ENCODE peak calls at places on chromosomes 16 and 17, in nine cellular contexts. One of them, this sample, is unnamed.

GRCh38 chr16:81873843-81874752 is 95.0 kb downstream of the PLCG2 start:
- DNase-seq in A549: peak; percentile 59
- DNase-seq in heart right ventricle: peak; percentile 65
- DNase-seq in suprapubic skin: no peak
- DNase-seq in bronchial epithelial cell: peak; percentile 49
- DNase-seq in kidney epithelial cell: no peak
- DNase-seq in endodermal cell: peak; percentile 89
- DNase-seq in DND-41: peak; percentile 57
- DNase-seq in gastrocnemius medialis: no peak
- DNase-seq in this sample: peak; percentile 35

GRCh38 chr16:10738231-10739077 is 5.2 kb upstream of the NUBP1 start:
- DNase-seq in A549: peak; percentile 84
- DNase-seq in heart right ventricle: peak; percentile 85
- DNase-seq in suprapubic skin: no peak
- DNase-seq in bronchial epithelial cell: peak; percentile 85
- DNase-seq in kidney epithelial cell: peak; percentile 32
- DNase-seq in endodermal cell: no peak
- DNase-seq in DND-41: no peak
- DNase-seq in gastrocnemius medialis: peak; percentile 79
- DNase-seq in this sample: no peak

GRCh38 chr16:26053889-26054288 is 362.1 kb downstream of the HS3ST4 start:
- DNase-seq in A549: no peak
- DNase-seq in heart right ventricle: no peak
- DNase-seq in suprapubic skin: no peak
- DNase-seq in bronchial epithelial cell: no peak
- DNase-seq in kidney epithelial cell: no peak
- DNase-seq in endodermal cell: no peak
- DNase-seq in DND-41: no peak
- DNase-seq in gastrocnemius medialis: no peak
- DNase-seq in this sample: no peak

GRCh38 chr17:68314916-68315535 is 23.7 kb downstream of the ARSG start:
- DNase-seq in A549: no peak
- DNase-seq in heart right ventricle: no peak
- DNase-seq in suprapubic skin: no peak
- DNase-seq in bronchial epithelial cell: peak; percentile 37
- DNase-seq in kidney epithelial cell: no peak
- DNase-seq in endodermal cell: no peak
- DNase-seq in DND-41: no peak
- DNase-seq in gastrocnemius medialis: no peak
- DNase-seq in this sample: no peak

GRCh38 chr17:50516980-50517379 is 8.7 kb downstream of the MYCBPAP start:
- DNase-seq in A549: no peak
- DNase-seq in heart right ventricle: no peak
- DNase-seq in suprapubic skin: no peak
- DNase-seq in bronchial epithelial cell: peak; percentile 79
- DNase-seq in kidney epithelial cell: no peak
- DNase-seq in endodermal cell: no peak
- DNase-seq in DND-41: no peak
- DNase-seq in gastrocnemius medialis: no peak
- DNase-seq in this sample: no peak

GRCh38 chr17:81523139-81524062 is 4.8 kb upstream of the FSCN2 start:
- DNase-seq in A549: no peak
- DNase-seq in heart right ventricle: no peak
- DNase-seq in suprapubic skin: no peak
- DNase-seq in bronchial epithelial cell: no peak
- DNase-seq in kidney epithelial cell: no peak
- DNase-seq in endodermal cell: peak; percentile 95
- DNase-seq in DND-41: no peak
- DNase-seq in gastrocnemius medialis: no peak
- DNase-seq in this sample: peak; percentile 57

GRCh38 chr17:76333673-76334505 is 19.8 kb downstream of the PRPSAP1 start:
- DNase-seq in A549: no peak
- DNase-seq in heart right ventricle: no peak
- DNase-seq in suprapubic skin: no peak
- DNase-seq in bronchial epithelial cell: no peak
- DNase-seq in kidney epithelial cell: no peak
- DNase-seq in endodermal cell: no peak
- DNase-seq in DND-41: no peak
- DNase-seq in gastrocnemius medialis: no peak
- DNase-seq in this sample: no peak

GRCh38 chr16:10971560-10971961 is 27.2 kb downstream of the CLEC16A start:
- DNase-seq in A549: peak; percentile 77
- DNase-seq in heart right ventricle: peak; percentile 70
- DNase-seq in suprapubic skin: no peak
- DNase-seq in bronchial epithelial cell: peak; percentile 69
- DNase-seq in kidney epithelial cell: no peak
- DNase-seq in endodermal cell: peak; percentile 72
- DNase-seq in DND-41: peak; percentile 62
- DNase-seq in gastrocnemius medialis: peak; percentile 40
- DNase-seq in this sample: no peak

GRCh38 chr17:34443832-34444469 is 80.9 kb upstream of the CCL1 start:
- DNase-seq in A549: peak; percentile 43
- DNase-seq in heart right ventricle: peak; percentile 25
- DNase-seq in suprapubic skin: no peak
- DNase-seq in bronchial epithelial cell: no peak
- DNase-seq in kidney epithelial cell: no peak
- DNase-seq in endodermal cell: peak; percentile 89
- DNase-seq in DND-41: no peak
- DNase-seq in gastrocnemius medialis: no peak
- DNase-seq in this sample: no peak

GRCh38 chr16:89553733-89554132 is 6.7 kb upstream of the RPL13 start:
- DNase-seq in A549: no peak
- DNase-seq in heart right ventricle: no peak
- DNase-seq in suprapubic skin: peak; percentile 63
- DNase-seq in bronchial epithelial cell: no peak
- DNase-seq in kidney epithelial cell: no peak
- DNase-seq in endodermal cell: no peak
- DNase-seq in DND-41: no peak
- DNase-seq in gastrocnemius medialis: no peak
- DNase-seq in this sample: no peak

GRCh38 chr17:17567631-17568030 is 23.9 kb downstream of the PEMT start:
- DNase-seq in A549: no peak
- DNase-seq in heart right ventricle: peak; percentile 80
- DNase-seq in suprapubic skin: no peak
- DNase-seq in bronchial epithelial cell: no peak
- DNase-seq in kidney epithelial cell: no peak
- DNase-seq in endodermal cell: no peak
- DNase-seq in DND-41: no peak
- DNase-seq in gastrocnemius medialis: peak; percentile 88
- DNase-seq in this sample: peak; percentile 74

GRCh38 chr17:15946611-15947120 is 1.7 kb downstream of the ADORA2B start:
- DNase-seq in A549: no peak
- DNase-seq in heart right ventricle: no peak
- DNase-seq in suprapubic skin: no peak
- DNase-seq in bronchial epithelial cell: peak; percentile 54
- DNase-seq in kidney epithelial cell: no peak
- DNase-seq in endodermal cell: no peak
- DNase-seq in DND-41: no peak
- DNase-seq in gastrocnemius medialis: no peak
- DNase-seq in this sample: no peak
- H3K4me3 ChIP-seq in A549: peak overlapping the region; percentile 78
- H3K4me3 ChIP-seq in heart right ventricle: no peak overlapping the region
- H3K4me3 ChIP-seq in suprapubic skin: peak overlapping the region; percentile 54
- H3K4me3 ChIP-seq in bronchial epithelial cell: peak overlapping the region; percentile 82
- H3K4me3 ChIP-seq in kidney epithelial cell: no peak overlapping the region
- H3K4me3 ChIP-seq in endodermal cell: no peak overlapping the region
- H3K4me3 ChIP-seq in DND-41: no peak overlapping the region
- H3K4me3 ChIP-seq in gastrocnemius medialis: no peak overlapping the region
- H3K4me3 ChIP-seq in this sample: no peak overlapping the region

DNA sequence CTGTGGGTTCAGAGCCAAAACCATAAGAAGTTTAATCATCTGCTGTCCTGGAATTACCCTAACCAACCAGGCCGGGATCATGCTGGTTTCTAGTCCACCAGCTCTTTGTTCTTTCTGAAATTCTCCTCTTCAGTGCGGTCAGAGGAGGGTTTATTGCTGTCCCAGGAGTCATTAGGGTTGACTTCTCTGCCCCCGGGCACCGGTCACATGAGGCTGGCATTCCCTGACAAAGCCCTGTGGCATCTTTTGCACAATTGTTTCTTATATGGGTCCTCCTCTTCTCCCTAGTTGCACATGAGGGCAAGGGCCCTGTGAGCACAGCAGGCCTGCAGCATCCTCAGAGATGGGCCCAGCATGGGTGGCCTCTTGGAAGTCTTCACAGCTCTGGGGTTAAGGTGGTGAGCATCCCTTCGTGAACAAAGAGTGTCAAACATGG is 243.9 kb downstream of the IRF8 start:
- DNase-seq in A549: no peak
- DNase-seq in heart right ventricle: no peak
- DNase-seq in suprapubic skin: no peak
- DNase-seq in bronchial epithelial cell: no peak
- DNase-seq in kidney epithelial cell: no peak
- DNase-seq in endodermal cell: no peak
- DNase-seq in DND-41: no peak
- DNase-seq in gastrocnemius medialis: no peak
- DNase-seq in this sample: no peak
- H3K4me3 ChIP-seq in A549: no peak overlapping the region
- H3K4me3 ChIP-seq in heart right ventricle: no peak overlapping the region
- H3K4me3 ChIP-seq in suprapubic skin: no peak overlapping the region
- H3K4me3 ChIP-seq in bronchial epithelial cell: no peak overlapping the region
- H3K4me3 ChIP-seq in kidney epithelial cell: no peak overlapping the region
- H3K4me3 ChIP-seq in endodermal cell: no peak overlapping the region
- H3K4me3 ChIP-seq in DND-41: no peak overlapping the region
- H3K4me3 ChIP-seq in gastrocnemius medialis: no peak overlapping the region
- H3K4me3 ChIP-seq in this sample: no peak overlapping the region

DNA sequence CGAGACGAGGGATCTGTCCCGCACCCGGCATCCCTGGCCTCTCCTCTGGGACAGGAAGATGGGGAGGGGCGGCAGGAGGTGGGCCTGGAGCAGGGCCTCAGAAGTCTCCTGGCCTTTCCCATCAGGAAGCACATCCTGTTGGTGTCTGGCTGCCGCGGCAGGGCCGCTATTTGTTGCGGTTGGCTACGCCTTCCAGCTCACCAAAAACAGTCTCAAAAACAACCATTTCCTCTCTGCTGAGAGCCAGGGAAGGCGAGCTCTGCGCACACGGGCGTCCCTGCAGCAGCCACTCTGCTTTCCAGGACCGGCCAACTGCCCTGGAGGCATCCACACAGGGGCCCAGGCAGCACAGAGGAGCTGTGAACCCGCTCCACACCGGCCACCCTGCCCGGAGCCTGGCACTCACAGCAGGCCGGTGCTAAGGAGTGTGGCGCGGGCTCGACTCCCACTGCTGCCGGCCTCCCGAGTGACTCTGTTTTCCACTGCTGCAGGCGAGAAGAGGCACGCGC is at the start of gene TMEM204:
- DNase-seq in A549: no peak
- DNase-seq in heart right ventricle: peak; percentile 90
- DNase-seq in suprapubic skin: no peak
- DNase-seq in bronchial epithelial cell: no peak
- DNase-seq in kidney epithelial cell: no peak
- DNase-seq in endodermal cell: no peak
- DNase-seq in DND-41: no peak
- DNase-seq in gastrocnemius medialis: peak; percentile 61
- DNase-seq in this sample: no peak
- H3K4me3 ChIP-seq in A549: no peak within 1 kb of the TSS
- H3K4me3 ChIP-seq in heart right ventricle: peak within 1 kb of the TSS; percentile 78
- H3K4me3 ChIP-seq in suprapubic skin: peak within 1 kb of the TSS; percentile 58
- H3K4me3 ChIP-seq in bronchial epithelial cell: no peak within 1 kb of the TSS
- H3K4me3 ChIP-seq in kidney epithelial cell: peak within 1 kb of the TSS; percentile 14
- H3K4me3 ChIP-seq in endodermal cell: no peak within 1 kb of the TSS
- H3K4me3 ChIP-seq in DND-41: no peak within 1 kb of the TSS
- H3K4me3 ChIP-seq in gastrocnemius medialis: peak within 1 kb of the TSS; percentile 64
- H3K4me3 ChIP-seq in this sample: peak within 1 kb of the TSS; percentile 34

GRCh38 chr17:41864498-41864836 is 756 bp downstream of the KLHL11 start:
- DNase-seq in A549: no peak
- DNase-seq in heart right ventricle: no peak
- DNase-seq in suprapubic skin: no peak
- DNase-seq in bronchial epithelial cell: no peak
- DNase-seq in kidney epithelial cell: no peak
- DNase-seq in endodermal cell: peak; percentile 87
- DNase-seq in DND-41: no peak
- DNase-seq in gastrocnemius medialis: no peak
- DNase-seq in this sample: peak; percentile 82

GRCh38 chr17:41863074-41863843 is 2.0 kb downstream of the KLHL11 start:
- DNase-seq in A549: no peak
- DNase-seq in heart right ventricle: no peak
- DNase-seq in suprapubic skin: no peak
- DNase-seq in bronchial epithelial cell: no peak
- DNase-seq in kidney epithelial cell: no peak
- DNase-seq in endodermal cell: peak; percentile 55
- DNase-seq in DND-41: peak; percentile 51
- DNase-seq in gastrocnemius medialis: no peak
- DNase-seq in this sample: no peak

GRCh38 chr17:41864837-41865595 is at the start of gene KLHL11:
- DNase-seq in A549: peak; percentile 93
- DNase-seq in heart right ventricle: peak; percentile 87
- DNase-seq in suprapubic skin: peak; percentile 90
- DNase-seq in bronchial epithelial cell: peak; percentile 77
- DNase-seq in kidney epithelial cell: peak; percentile 49
- DNase-seq in endodermal cell: peak; percentile 98
- DNase-seq in DND-41: peak; percentile 90
- DNase-seq in gastrocnemius medialis: peak; percentile 74
- DNase-seq in this sample: peak; percentile 90

GRCh38 chr17:41868568-41868967 is 3.3 kb upstream of the KLHL11 start:
- DNase-seq in A549: no peak
- DNase-seq in heart right ventricle: no peak
- DNase-seq in suprapubic skin: no peak
- DNase-seq in bronchial epithelial cell: no peak
- DNase-seq in kidney epithelial cell: no peak
- DNase-seq in endodermal cell: no peak
- DNase-seq in DND-41: no peak
- DNase-seq in gastrocnemius medialis: no peak
- DNase-seq in this sample: no peak

GRCh38 chr17:41865596-41865893 is 322 bp upstream of the KLHL11 start:
- DNase-seq in A549: no peak
- DNase-seq in heart right ventricle: no peak
- DNase-seq in suprapubic skin: no peak
- DNase-seq in bronchial epithelial cell: no peak
- DNase-seq in kidney epithelial cell: no peak
- DNase-seq in endodermal cell: no peak
- DNase-seq in DND-41: no peak
- DNase-seq in gastrocnemius medialis: no peak
- DNase-seq in this sample: no peak
- H3K4me3 ChIP-seq in A549: peak overlapping the region; percentile 89
- H3K4me3 ChIP-seq in heart right ventricle: no peak overlapping the region
- H3K4me3 ChIP-seq in suprapubic skin: peak overlapping the region; percentile 96
- H3K4me3 ChIP-seq in bronchial epithelial cell: peak overlapping the region; percentile 21
- H3K4me3 ChIP-seq in kidney epithelial cell: peak overlapping the region; percentile 28
- H3K4me3 ChIP-seq in endodermal cell: peak overlapping the region; percentile 23
- H3K4me3 ChIP-seq in DND-41: peak overlapping the region; percentile 98
- H3K4me3 ChIP-seq in gastrocnemius medialis: peak overlapping the region; percentile 98
- H3K4me3 ChIP-seq in this sample: peak overlapping the region; percentile 92

DNA sequence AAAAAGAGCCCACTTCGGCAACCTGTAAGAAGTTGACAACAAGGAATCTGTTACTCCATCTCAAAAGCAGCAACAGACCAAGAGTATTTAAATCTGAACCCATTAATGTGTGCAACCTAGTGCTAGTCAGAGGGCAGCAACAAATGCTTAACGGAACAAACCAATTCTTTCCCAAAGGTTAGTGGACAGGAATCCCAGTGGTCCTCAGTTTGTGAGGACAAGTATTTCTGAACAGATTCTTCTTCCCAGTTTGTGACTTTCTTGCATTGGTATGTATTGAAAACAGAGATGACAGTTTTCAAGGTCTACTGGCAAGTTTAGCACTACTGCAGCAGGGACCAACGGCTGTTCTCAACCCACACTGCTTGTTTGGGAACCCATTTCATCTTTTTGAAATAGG is 2.9 kb downstream of the RPL26 start:
- DNase-seq in A549: no peak
- DNase-seq in heart right ventricle: no peak
- DNase-seq in suprapubic skin: no peak
- DNase-seq in bronchial epithelial cell: no peak
- DNase-seq in kidney epithelial cell: no peak
- DNase-seq in endodermal cell: no peak
- DNase-seq in DND-41: no peak
- DNase-seq in gastrocnemius medialis: no peak
- DNase-seq in this sample: no peak
- H3K4me3 ChIP-seq in A549: peak overlapping the region; percentile 97
- H3K4me3 ChIP-seq in heart right ventricle: no peak overlapping the region
- H3K4me3 ChIP-seq in suprapubic skin: no peak overlapping the region
- H3K4me3 ChIP-seq in bronchial epithelial cell: no peak overlapping the region
- H3K4me3 ChIP-seq in kidney epithelial cell: no peak overlapping the region
- H3K4me3 ChIP-seq in endodermal cell: peak overlapping the region; percentile 98
- H3K4me3 ChIP-seq in DND-41: peak overlapping the region; percentile 3
- H3K4me3 ChIP-seq in gastrocnemius medialis: no peak overlapping the region
- H3K4me3 ChIP-seq in this sample: no peak overlapping the region

This sample was measured in pancreas.